ENCODE peak calls at places on chromosomes 6 and 20, in seven cellular contexts. T, M, F, H, U, E and Y are unnamed samples.

GRCh38 chr20:20491110-20491783 is 123.3 kb downstream of the INSM1 start:
- DNase-seq in T (peak), M (peak), F (no peak), H (no peak), U (peak), E (no peak), Y (no peak)

GRCh38 chr20:1280421-1281102 is 14.5 kb downstream of the SNPH start:
- DNase-seq in T (no peak), M (no peak), F (no peak), H (peak), U (no peak), E (no peak), Y (no peak)

GRCh38 chr6:28167068-28167467 is 25.4 kb downstream of the ZKSCAN8 start:
- DNase-seq in T (peak), M (peak), F (no peak), H (no peak), U (no peak), E (no peak), Y (peak)

GRCh38 chr20:22684763-22685443 is 100.5 kb upstream of the FOXA2 start:
- DNase-seq in T (peak), M (no peak), F (peak), H (no peak), U (no peak), E (no peak), Y (no peak)

GRCh38 chr6:113857565-113858066 is 471 bp downstream of the MARCKS start:
- DNase-seq in T (no peak), M (peak), F (no peak), H (peak), U (peak), E (no peak), Y (no peak)

GRCh38 chr6:70381436-70381786 is 31.9 kb upstream of the FAM135A start:
- DNase-seq in T (no peak), M (no peak), F (no peak), H (no peak), U (no peak), E (no peak), Y (no peak)

GRCh38 chr20:34165246-34165645 is 53.2 kb upstream of the EIF2S2 start:
- DNase-seq in T (no peak), M (no peak), F (no peak), H (no peak), U (no peak), E (no peak), Y (no peak)

GRCh38 chr20:35791823-35792222 is 20.0 kb downstream of the PHF20 start:
- DNase-seq in T (peak), M (peak), F (no peak), H (no peak), U (no peak), E (no peak), Y (peak)